ENCODE peak calls at places on chromosomes 11 and 22, in five cellular contexts. F is kidney; J is gastrocnemius medialis; T is retinal pigment epithelial cell; G is CD4-positive, alpha-beta T cell. R is an unnamed sample.

GRCh38 chr11:121300972-121301699 is 8.6 kb downstream of the SC5D start:
- DNase-seq in F (no peak), J (no peak), T (no peak), G (no peak), R (no peak)

GRCh38 chr11:108278546-108278945 is 55.7 kb downstream of the ATM start:
- DNase-seq in F (no peak), J (no peak), T (no peak), G (no peak), R (peak)

GRCh38 chr11:326842-327580 is 6.4 kb upstream of the IFITM3 start:
- DNase-seq in F (peak), J (peak), T (no peak), G (no peak), R (no peak)

GRCh38 chr11:95229199-95230053 is 1.6 kb downstream of the SESN3 start:
- DNase-seq in F (no peak), J (no peak), T (no peak), G (no peak), R (no peak)

GRCh38 chr22:31876156-31877035 is 67.9 kb upstream of the YWHAH start:
- DNase-seq in F (no peak), J (no peak), T (no peak), G (no peak), R (peak)

GRCh38 chr22:41021039-41021654 is 70.0 kb downstream of the RBX1 start:
- DNase-seq in F (peak), J (peak), T (no peak), G (no peak), R (peak)

GRCh38 chr11:12640926-12641849 is 33.0 kb upstream of the TEAD1 start:
- DNase-seq in F (no peak), J (no peak), T (no peak), G (no peak), R (no peak)

GRCh38 chr22:45268958-45269844 is 15.5 kb upstream of the UPK3A start:
- DNase-seq in F (peak), J (peak), T (no peak), G (peak), R (peak)

GRCh38 chr11:102111787-102112653 is 1.8 kb downstream of the YAP1 start:
- DNase-seq in F (no peak), J (peak), T (peak), G (peak), R (peak)

GRCh38 chr22:46969491-46969890 is 207.0 kb downstream of the TBC1D22A start:
- DNase-seq in F (no peak), J (no peak), T (no peak), G (no peak), R (no peak)

GRCh38 chr11:75468534-75469340 is 35.7 kb upstream of the KLHL35 start:
- DNase-seq in F (peak), J (peak), T (peak), G (no peak), R (no peak)

GRCh38 chr11:130693543-130693942 is 222.7 kb downstream of the SNX19 start:
- DNase-seq in F (no peak), J (no peak), T (no peak), G (no peak), R (no peak)

GRCh38 chr22:42473484-42474193 is 41.4 kb upstream of the NFAM1 start:
- DNase-seq in F (peak), J (no peak), T (peak), G (no peak), R (peak)

GRCh38 chr22:43270314-43270908 is 72.8 kb downstream of the SCUBE1 start:
- DNase-seq in F (no peak), J (no peak), T (no peak), G (no peak), R (peak)

GRCh38 chr11:118104491-118104890 is 17.7 kb upstream of the SMIM35 start:
- DNase-seq in F (no peak), J (no peak), T (no peak), G (no peak), R (no peak)

GRCh38 chr11:109320595-109320994 is 101.4 kb upstream of the C11orf87 start:
- DNase-seq in F (no peak), J (no peak), T (peak), G (no peak), R (peak)

GRCh38 chr11:3003396-3004231 is 11.5 kb upstream of the NAP1L4 start:
- DNase-seq in F (no peak), J (peak), T (no peak), G (no peak), R (no peak)

GRCh38 chr22:49668402-49668801 is 159.3 kb downstream of the BRD1 start:
- DNase-seq in F (peak), J (no peak), T (no peak), G (no peak), R (no peak)

GRCh38 chr11:119370486-119371046 is 10.9 kb downstream of the USP2 start:
- DNase-seq in F (peak), J (peak), T (no peak), G (no peak), R (no peak)

GRCh38 chr11:121487191-121487590 is 34.4 kb upstream of the SORL1-AS1 start:
- DNase-seq in F (no peak), J (no peak), T (no peak), G (no peak), R (no peak)

GRCh38 chr11:13223112-13223511 is 54.5 kb upstream of the BMAL1 start:
- DNase-seq in F (no peak), J (no peak), T (no peak), G (no peak), R (no peak)

GRCh38 chr11:75022289-75022688 is 33.6 kb downstream of the NEU3 start:
- DNase-seq in F (no peak), J (no peak), T (no peak), G (no peak), R (no peak)

GRCh38 chr11:123103326-123103980 is 41.5 kb upstream of the HSPA8 start:
- DNase-seq in F (no peak), J (peak), T (peak), G (peak), R (peak)

GRCh38 chr22:45925811-45926351 is 51.1 kb downstream of the WNT7B start:
- DNase-seq in F (no peak), J (no peak), T (no peak), G (no peak), R (no peak)

GRCh38 chr11:107576497-107577086 is 11.1 kb upstream of the ALKBH8 start:
- DNase-seq in F (no peak), J (no peak), T (no peak), G (peak), R (peak)

GRCh38 chr11:92969634-92970347 is at the start of gene MTNR1B:
- DNase-seq in F (no peak), J (no peak), T (no peak), G (no peak), R (no peak)

GRCh38 chr22:44678245-44678979 is 23.6 kb upstream of the PRR5 start:
- DNase-seq in F (no peak), J (no peak), T (no peak), G (no peak), R (no peak)

GRCh38 chr11:74937696-74938475 is 11.0 kb downstream of the XRRA1 start:
- DNase-seq in F (no peak), J (no peak), T (no peak), G (no peak), R (no peak)

GRCh38 chr22:36016656-36017055 is 12.0 kb downstream of the RBFOX2 start:
- DNase-seq in F (no peak), J (no peak), T (no peak), G (no peak), R (no peak)

GRCh38 chr22:38467904-38468760 is at the start of gene KDELR3:
- DNase-seq in F (peak), J (no peak), T (no peak), G (no peak), R (peak)

GRCh38 chr11:78138281-78138680 is 1.1 kb downstream of the ALG8 start:
- DNase-seq in F (no peak), J (no peak), T (no peak), G (no peak), R (peak)

GRCh38 chr11:78139422-78140391 is at the start of gene ALG8:
- DNase-seq in F (peak), J (peak), T (peak), G (peak), R (peak)

GRCh38 chr11:78140392-78141077 is 1.1 kb upstream of the ALG8 start:
- DNase-seq in F (no peak), J (no peak), T (no peak), G (no peak), R (peak)

DNA sequence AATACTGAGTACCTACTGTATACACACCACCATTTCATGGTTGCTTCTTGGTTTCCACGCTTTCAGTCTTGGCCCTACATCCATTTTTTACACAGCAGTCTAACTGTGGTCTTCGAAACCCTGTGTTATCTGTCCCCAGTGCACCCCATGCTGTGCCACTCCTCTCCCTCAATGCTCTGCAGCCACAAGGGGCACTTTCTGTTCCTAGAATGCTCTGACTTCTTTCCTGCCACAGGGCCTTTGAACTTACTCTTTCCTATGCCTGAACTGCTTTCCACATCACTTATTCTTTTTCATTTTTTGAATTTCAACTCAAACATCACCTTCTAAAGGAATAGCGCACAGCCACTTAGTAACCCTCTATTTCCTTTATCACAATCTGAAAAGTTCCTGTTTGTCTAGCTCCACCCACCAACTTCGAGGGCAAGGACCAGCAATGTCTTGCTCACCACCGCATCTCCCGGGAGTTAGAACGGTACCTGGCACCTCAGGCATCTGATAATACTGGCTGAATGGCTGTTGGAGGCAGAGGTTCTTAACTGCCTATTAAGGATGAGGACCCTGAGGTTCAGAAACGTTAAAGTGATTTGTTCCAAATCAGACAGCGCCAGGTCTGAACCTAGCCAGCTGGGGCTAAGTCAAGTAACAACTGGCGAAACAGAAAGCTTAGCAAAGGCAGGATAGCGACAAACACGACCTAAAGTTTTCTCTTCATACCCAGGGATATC is 568 bp downstream of the ALG8 start:
- DNase-seq in F (no peak), J (no peak), T (peak), G (no peak), R (peak)
- TF ChIP-seq CTCF in F (no peak), J (no peak), T (peak), G (no peak), R (peak)

DNA sequence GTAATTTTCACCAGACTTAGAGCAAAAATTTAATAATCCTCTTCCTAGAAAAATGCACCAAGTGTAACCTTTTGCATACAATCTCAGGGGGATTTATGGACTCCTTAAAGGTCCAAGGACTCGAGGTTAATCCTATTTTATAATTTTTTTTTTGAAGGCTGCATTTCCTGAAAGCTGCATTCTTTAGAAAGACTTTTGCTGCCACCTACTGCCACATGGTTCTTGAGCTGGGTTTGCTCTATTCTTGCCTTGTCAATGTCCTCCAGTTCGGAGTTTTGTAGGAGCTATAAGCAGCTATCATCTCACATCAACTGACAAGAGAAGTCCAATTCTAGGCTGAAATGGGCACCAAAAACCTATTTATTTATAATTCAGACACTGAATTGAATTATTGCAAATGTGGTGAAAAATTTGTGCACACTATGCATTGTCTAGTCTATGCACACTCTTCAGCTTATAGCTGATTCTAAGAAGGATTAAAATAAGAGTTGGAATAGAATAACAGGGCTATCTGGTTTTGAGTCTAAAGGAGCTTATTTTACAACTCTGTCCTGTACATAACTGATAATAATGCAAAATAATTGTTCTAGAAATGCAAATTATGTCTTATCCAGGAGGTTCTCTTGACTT is 31.3 kb downstream of the TRAF6 start:
- DNase-seq in F (no peak), J (no peak), T (no peak), G (no peak), R (peak)
- TF ChIP-seq CTCF in F (peak), J (peak), T (peak), G (peak), R (peak)

DNA sequence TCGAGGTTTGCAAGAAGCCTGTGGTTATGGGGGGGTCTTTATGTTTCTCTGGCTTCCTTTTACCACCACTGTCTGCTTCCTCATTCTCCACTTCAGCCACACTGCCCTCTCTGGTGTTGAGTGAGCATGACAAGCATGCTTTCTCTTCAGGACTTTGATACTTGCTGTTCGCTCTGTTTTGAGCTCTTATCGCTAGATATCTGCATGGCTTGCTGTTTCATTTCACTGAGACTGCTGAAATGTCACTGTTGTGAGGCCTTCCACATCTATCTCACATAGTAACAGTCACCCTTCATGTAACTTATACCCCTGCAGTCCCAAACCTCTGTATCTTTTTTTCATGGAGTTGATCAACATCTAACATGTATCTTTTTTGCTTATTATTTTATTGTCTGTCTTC is 59.8 kb downstream of the TMEM135 start:
- DNase-seq in F (no peak), J (no peak), T (no peak), G (no peak), R (peak)
- TF ChIP-seq CTCF in F (peak), J (peak), T (peak), G (peak), R (peak)

GRCh38 chr22:24942301-24942700 is 4.2 kb downstream of the LHFPL7 start:
- DNase-seq in F (no peak), J (no peak), T (no peak), G (no peak), R (no peak)

GRCh38 chr22:24935771-24936483 is 10.6 kb downstream of the LHFPL7 start:
- DNase-seq in F (no peak), J (no peak), T (no peak), G (no peak), R (no peak)

GRCh38 chr22:24938741-24939341 is 7.7 kb downstream of the LHFPL7 start:
- DNase-seq in F (no peak), J (no peak), T (no peak), G (no peak), R (peak)

GRCh38 chr22:24937114-24937513 is 9.4 kb downstream of the LHFPL7 start:
- DNase-seq in F (no peak), J (no peak), T (no peak), G (no peak), R (peak)
- TF ChIP-seq CTCF in F (peak), J (no peak), T (peak), G (no peak), R (peak)

DNA sequence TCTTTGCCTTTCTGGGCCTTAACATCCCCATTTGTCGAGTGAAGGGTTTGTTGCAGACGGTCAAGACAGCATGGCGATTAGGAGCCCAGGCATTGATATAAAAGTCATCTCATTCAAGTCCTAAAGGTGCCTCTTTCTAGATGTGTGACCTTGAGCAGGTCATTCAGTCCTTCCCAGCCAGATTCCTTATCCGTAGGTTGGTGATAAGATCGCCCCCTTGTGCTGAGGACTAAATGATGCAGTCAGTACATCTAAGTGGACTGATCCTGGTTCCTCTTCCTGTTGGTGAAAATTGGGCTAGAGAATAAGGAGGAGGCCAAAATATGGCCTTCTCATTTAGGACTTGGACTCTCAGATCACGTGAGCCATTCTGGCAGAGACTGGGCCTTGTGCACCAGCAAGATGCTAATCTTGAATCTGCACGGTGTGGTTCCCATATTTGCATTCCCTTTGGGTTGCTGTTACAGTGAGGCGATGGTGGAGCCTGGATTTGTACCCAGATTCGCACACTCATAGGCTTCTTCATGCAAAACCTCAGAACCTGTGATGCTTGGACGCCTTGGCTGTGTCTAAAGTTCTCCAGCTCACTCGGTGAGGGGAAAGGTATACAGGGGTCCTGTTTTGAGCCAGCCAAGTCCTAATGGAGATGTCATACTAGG is 156.8 kb downstream of the MYO18B start:
- DNase-seq in F (no peak), J (no peak), T (no peak), G (no peak), R (peak)
- TF ChIP-seq CTCF in F (no peak), J (peak), T (no peak), G (no peak), R (peak)

DNA sequence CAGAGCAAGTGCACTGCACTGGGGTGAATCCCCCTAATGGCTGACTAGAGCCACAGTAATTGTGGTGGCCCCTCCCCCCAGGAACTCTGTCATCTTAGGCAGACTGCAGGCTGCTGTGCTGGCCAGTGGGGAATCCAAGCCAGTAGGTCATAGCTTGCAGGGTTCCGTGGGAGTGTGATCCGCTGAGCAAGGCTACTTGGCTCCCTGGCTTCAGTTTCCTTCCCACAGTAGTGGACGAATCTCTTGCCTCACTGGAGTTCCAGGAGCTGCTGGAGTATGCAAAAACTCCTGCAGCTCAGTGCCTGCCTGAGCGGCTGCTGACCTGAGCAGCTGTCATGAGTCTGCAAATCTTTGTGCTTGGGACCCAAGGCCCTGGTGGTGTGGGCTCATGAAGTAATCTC is 13.2 kb downstream of the OOSP3 start:
- DNase-seq in F (peak), J (no peak), T (peak), G (no peak), R (peak)
- TF ChIP-seq CTCF in F (no peak), J (no peak), T (no peak), G (no peak), R (no peak)

GRCh38 chr11:43934359-43935130 is 7.9 kb upstream of the C11orf96 start:
- DNase-seq in F (no peak), J (no peak), T (no peak), G (no peak), R (no peak)
- TF ChIP-seq CTCF in F (no peak), J (peak), T (no peak), G (no peak), R (no peak)

DNA sequence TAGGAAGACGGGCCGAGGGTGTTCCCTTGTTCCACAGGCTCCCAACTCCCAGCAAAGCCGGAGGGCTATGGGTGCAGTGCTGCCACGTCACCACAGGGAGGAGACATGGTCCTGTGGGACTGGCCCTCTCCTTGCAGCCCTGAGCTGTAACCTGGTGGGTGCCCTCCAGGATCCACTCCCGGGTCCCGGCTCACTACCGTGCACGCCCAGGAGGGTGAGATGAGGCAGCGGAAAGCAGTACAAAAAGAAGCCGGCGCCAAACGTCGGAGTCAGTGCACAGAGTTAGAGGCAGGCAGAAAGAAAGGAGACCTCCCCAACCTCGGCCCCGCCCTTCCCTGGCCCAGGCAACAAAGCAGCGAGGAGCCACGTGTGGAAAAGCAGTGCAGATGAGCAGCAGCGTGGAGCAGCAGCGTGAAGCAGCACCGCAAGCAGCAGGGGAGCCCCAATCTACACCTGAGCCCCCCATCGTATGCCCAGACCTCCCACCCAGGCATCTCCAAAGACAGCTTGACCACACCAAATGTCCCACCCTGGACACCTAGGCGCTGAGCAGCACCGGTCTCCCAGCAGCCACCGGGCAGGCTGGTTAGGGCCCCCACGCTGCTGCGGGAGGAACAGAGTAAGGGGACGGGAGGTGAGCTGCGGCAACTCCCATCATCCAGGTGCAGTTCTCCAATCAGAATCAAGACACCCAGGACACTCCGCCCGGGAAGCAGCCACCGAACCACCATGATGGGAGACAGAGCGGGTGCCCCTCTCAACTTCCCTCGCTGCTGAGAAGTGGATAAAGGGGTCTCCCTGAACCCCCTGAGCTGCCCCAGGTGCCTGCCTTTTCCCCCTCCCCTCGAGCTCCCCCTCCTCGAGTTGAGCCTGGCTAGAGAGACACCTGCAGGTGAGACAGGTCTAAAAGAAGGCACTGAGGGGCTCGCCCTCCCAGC is 28.8 kb downstream of the IGSF9B start:
- DNase-seq in F (no peak), J (peak), T (no peak), G (peak), R (peak)
- TF ChIP-seq CTCF in F (peak), J (peak), T (peak), G (peak), R (peak)

R was measured in A673.